ENCODE peak calls at places on chromosome 1, in four cellular contexts. B, Z, J and V are unnamed samples.

GRCh38 chr1:108801101-108801500 is 54.6 kb downstream of the STXBP3 start:
- DNase-seq in J (no peak), Z (no peak), B (no peak), V (no peak)

GRCh38 chr1:164700683-164701082 is 141.7 kb downstream of the PBX1 start:
- DNase-seq in B (no peak), J (no peak), Z (no peak), V (no peak)

GRCh38 chr1:70475023-70475422 is 64.0 kb downstream of the CTH start:
- DNase-seq in Z (no peak), J (no peak), B (no peak), V (no peak)

GRCh38 chr1:108852141-108852540 is 4.8 kb downstream of the AKNAD1 start:
- DNase-seq in B (no peak), Z (no peak), J (no peak), V (no peak)

GRCh38 chr1:232308616-232309015 is 321.3 kb downstream of the SIPA1L2 start:
- DNase-seq in J (no peak), Z (no peak), B (no peak), V (no peak)

GRCh38 chr1:219778793-219779369 is 149.5 kb downstream of the SLC30A10 start:
- DNase-seq in B (no peak), J (no peak), Z (no peak), V (no peak)

GRCh38 chr1:42700006-42700405 is 17.8 kb downstream of the YBX1 start:
- DNase-seq in B (no peak), Z (no peak), J (no peak), V (no peak)

GRCh38 chr1:201703646-201704438 is 125.1 kb upstream of the IPO9 start:
- DNase-seq in Z (peak), J (peak), B (peak), V (no peak)

GRCh38 chr1:26317612-26318337 is at the start of gene CD52:
- DNase-seq in B (peak), J (no peak), Z (no peak), V (no peak)

GRCh38 chr1:171743014-171743870 is 1.4 kb upstream of the VAMP4 start:
- DNase-seq in Z (no peak), B (no peak), J (no peak), V (no peak)

GRCh38 chr1:43232071-43232470 is 37.7 kb upstream of the TMEM125 start:
- DNase-seq in B (no peak), Z (no peak), J (no peak), V (peak)

GRCh38 chr1:46341222-46342083 is 846 bp downstream of the NSUN4 start:
- DNase-seq in J (peak), Z (no peak), B (no peak), V (no peak)

GRCh38 chr1:212651521-212651920 is 43.0 kb downstream of the ATF3 start:
- DNase-seq in B (no peak), Z (no peak), J (no peak), V (no peak)
- TF ChIP-seq EP300 in B (no peak), Z (no peak), J (no peak), V (no peak)

GRCh38 chr1:177165069-177165439 is 542 bp upstream of the ASTN1 start:
- DNase-seq in J (no peak), Z (no peak), B (no peak), V (no peak)

GRCh38 chr1:177164380-177165068 is at the start of gene ASTN1:
- DNase-seq in Z (no peak), J (no peak), B (no peak), V (no peak)

DNA sequence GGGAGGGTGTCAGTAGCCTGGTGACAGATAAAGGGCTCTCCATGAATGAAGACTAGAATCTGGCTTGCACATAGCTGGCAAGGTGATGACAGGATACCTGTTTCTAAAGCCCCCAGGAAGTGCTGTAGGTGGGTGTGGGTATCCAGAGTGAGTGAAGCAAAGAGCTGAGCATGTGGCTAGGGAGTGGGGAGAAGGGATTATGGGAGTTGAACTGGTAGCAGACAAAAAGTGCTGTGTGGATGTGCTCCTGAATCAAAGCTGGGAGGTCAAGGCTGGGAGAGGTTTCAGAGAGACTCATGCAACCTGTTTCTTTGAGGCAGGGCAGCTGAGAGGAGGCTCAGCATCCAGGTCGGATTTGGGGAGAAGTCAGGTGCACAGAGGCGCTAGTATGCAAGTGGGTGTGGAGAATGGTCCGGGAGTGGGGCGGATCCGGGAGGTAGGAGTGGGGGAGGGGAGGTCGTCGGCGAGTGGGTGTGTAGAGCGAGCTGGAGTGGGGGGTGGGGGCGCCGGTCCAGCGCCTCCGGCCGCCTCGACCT is 600 bp downstream of the ASTN1 start:
- DNase-seq in J (no peak), B (no peak), Z (no peak), V (no peak)
- TF ChIP-seq POLR2AphosphoS5 in J (no peak), B (no peak), Z (no peak), V (no peak)

GRCh38 chr1:180234369-180235076 is 4.5 kb downstream of the LHX4 start:
- DNase-seq in Z (no peak), J (peak), B (no peak), V (no peak)

GRCh38 chr1:180235502-180236239 is 5.6 kb downstream of the LHX4 start:
- DNase-seq in B (no peak), J (peak), Z (no peak), V (no peak)

GRCh38 chr1:180236698-180237509 is 6.8 kb downstream of the LHX4 start:
- DNase-seq in Z (no peak), J (peak), B (no peak), V (no peak)

GRCh38 chr1:180233191-180234011 is 3.3 kb downstream of the LHX4 start:
- DNase-seq in Z (no peak), J (peak), B (no peak), V (no peak)

DNA sequence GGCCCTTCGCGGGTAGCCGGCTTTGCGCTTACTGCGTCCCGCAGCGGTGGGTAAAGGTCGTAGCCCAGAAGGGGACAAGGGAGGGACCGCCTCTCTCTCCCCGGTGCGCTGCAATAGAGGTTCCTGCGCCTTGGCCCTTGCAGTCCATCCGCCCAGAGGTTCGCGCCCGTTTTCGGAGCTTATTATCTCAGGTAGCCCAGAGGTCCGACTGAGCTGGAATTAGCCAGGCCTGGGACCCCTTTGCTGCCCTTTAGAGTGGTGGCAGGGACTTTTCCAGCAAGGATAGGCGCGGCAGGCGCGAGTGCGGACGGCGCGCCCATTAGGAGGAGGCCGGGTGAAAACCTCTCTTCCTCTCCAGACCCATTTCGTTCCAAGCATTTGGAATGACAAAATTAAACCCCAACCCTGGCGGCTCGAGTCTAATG is 5.0 kb downstream of the LHX4 start:
- DNase-seq in Z (no peak), J (peak), B (no peak), V (no peak)
- H3K4me3 ChIP-seq in Z (peak), J (peak), B (no peak), V (peak)

DNA sequence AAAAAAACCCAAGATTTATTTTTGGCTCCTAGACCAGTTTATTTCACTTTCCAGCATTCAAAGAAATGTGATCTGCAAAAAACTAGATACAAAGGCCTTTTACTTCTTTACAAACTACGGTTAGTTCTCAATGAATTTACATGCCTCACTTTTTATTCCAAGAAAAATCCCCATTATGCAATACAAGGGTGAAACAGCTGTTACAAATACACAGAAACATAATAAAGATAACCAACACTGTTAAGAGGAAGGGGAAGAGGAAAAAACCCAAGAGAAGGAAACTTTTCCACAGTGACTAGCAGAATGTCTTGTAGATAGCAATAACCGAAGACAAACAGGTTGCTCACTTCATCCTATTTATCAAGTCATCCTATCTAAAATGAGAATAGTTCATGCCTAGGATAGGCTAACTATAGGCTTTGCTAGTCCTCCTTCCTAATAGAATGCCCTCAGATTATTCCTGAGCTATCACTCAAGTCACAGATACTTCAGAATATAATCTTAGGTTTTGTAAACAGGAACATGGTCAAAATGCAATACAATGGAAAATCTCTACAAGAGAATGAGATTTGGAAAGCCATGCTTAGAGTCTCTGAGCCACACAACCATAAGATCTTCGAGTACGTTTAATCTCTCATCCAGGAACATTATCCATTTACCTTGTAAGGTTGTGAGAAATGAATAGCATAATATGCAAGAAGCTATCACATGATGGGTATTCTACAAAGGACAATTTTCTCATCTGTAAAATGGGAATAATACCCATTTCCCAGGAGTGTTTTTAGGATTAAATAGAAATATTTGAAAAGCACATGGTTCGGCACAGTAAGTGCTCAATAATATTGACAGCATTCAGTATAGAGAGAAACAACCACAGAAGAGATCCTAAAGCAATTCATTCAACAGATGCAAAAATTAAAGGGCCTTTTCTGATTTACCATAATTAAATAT is 5.4 kb downstream of the PNRC2 start:
- DNase-seq in B (no peak), J (no peak), Z (no peak), V (no peak)
- TF ChIP-seq EP300 in B (no peak), J (no peak), Z (no peak), V (no peak)

GRCh38 chr1:96538883-96539282 is 182.7 kb upstream of the PTBP2 start:
- DNase-seq in J (peak), Z (no peak), B (no peak), V (no peak)
- TF ChIP-seq POLR2AphosphoS5 in J (peak), Z (no peak), B (peak), V (peak)